ENCODE peak calls at places on chromosome 11, in eight cellular contexts. G, I, K, N, V, Z, B and U are unnamed samples.

GRCh38 chr11:65493367-65494176 is 5.3 kb upstream of the MALAT1 start:
- DNase-seq in G (no peak), I (no peak), K (no peak), N (no peak), V (no peak), Z (peak; percentile 97), B (peak; percentile 97), U (peak; percentile 89)

GRCh38 chr11:126149759-126150236 is 61.7 kb downstream of the RPUSD4 start:
- DNase-seq in G (no peak), I (no peak), K (no peak), N (no peak), V (no peak), Z (peak; percentile 18), B (no peak), U (no peak)

GRCh38 chr11:120630100-120630499 is 118.6 kb downstream of the GRIK4 start:
- DNase-seq in G (no peak), I (no peak), K (no peak), N (no peak), V (no peak), Z (no peak), B (no peak), U (no peak)

GRCh38 chr11:57392421-57393105 is 2.1 kb upstream of the PRG2 start:
- DNase-seq in G (no peak), I (no peak), K (no peak), N (no peak), V (no peak), Z (no peak), B (no peak), U (no peak)

GRCh38 chr11:128814856-128815705 is 52.0 kb downstream of the KCNJ1 start:
- DNase-seq in G (no peak), I (no peak), K (no peak), N (peak; percentile 46), V (peak; percentile 32), Z (peak; percentile 68), B (peak; percentile 97), U (no peak)

GRCh38 chr11:3181722-3182461 is 16.8 kb upstream of the OSBPL5 start:
- DNase-seq in G (no peak), I (no peak), K (no peak), N (no peak), V (no peak), Z (no peak), B (no peak), U (no peak)

GRCh38 chr11:132643239-132643638 is 889.1 kb downstream of the OPCML start:
- DNase-seq in G (no peak), I (no peak), K (no peak), N (no peak), V (no peak), Z (no peak), B (no peak), U (no peak)

GRCh38 chr11:8223513-8223899 is 40.2 kb downstream of the LMO1 start:
- DNase-seq in G (no peak), I (no peak), K (no peak), N (no peak), V (no peak), Z (peak; percentile 26), B (peak; percentile 18), U (no peak)

GRCh38 chr11:111963786-111964385 is 26.7 kb downstream of the DIXDC1 start:
- DNase-seq in G (no peak), I (no peak), K (no peak), N (no peak), V (no peak), Z (no peak), B (peak; percentile 62), U (no peak)

GRCh38 chr11:111019931-111020381 is 225.6 kb upstream of the POU2AF2 start:
- DNase-seq in G (no peak), I (no peak), K (no peak), N (no peak), V (no peak), Z (no peak), B (peak; percentile 8), U (no peak)

GRCh38 chr11:87030458-87031054 is 7.2 kb upstream of the TMEM135 start:
- DNase-seq in G (no peak), I (no peak), K (no peak), N (no peak), V (no peak), Z (peak; percentile 81), B (no peak), U (no peak)

GRCh38 chr11:84420261-84420660 is 1134.1 kb upstream of the CCDC90B start:
- DNase-seq in G (no peak), I (no peak), K (no peak), N (no peak), V (no peak), Z (no peak), B (peak; percentile 7), U (no peak)